ENCODE peak calls at places on chromosomes 7 and 10, in four cellular contexts. X is H7, D is heart right ventricle, A is HCT116. U is an unnamed sample.

GRCh38 chr10:59557052-59557451 is 152.6 kb downstream of the SLC16A9 start:
- DNase-seq in X (peak; percentile 26), D (no peak), A (no peak), U (peak; percentile 79)

GRCh38 chr7:4742051-4742573 is 33.3 kb upstream of the AP5Z1 start:
- DNase-seq in X (no peak), D (no peak), A (no peak), U (no peak)

GRCh38 chr10:44046605-44047004 is 338.3 kb downstream of the CXCL12 start:
- DNase-seq in X (no peak), D (no peak), A (no peak), U (no peak)

GRCh38 chr7:1298051-1298937 is 65.6 kb downstream of the UNCX start:
- DNase-seq in X (no peak), D (no peak), A (no peak), U (no peak)

GRCh38 chr10:5961405-5962100 is 15.8 kb downstream of the IL15RA start:
- DNase-seq in X (no peak), D (no peak), A (no peak), U (no peak)

GRCh38 chr10:62639139-62639538 is 165.4 kb upstream of the ADO start:
- DNase-seq in X (no peak), D (no peak), A (no peak), U (no peak)

GRCh38 chr10:8312861-8313260 is 258.4 kb downstream of the GATA3 start:
- DNase-seq in X (no peak), D (no peak), A (no peak), U (no peak)

GRCh38 chr7:113657603-113658002 is 261.2 kb downstream of the PPP1R3A start:
- DNase-seq in X (no peak), D (no peak), A (no peak), U (no peak)

GRCh38 chr7:159116581-159117339 is 27.9 kb downstream of the VIPR2 start:
- DNase-seq in X (no peak), D (no peak), A (no peak), U (no peak)

GRCh38 chr10:78434886-78435285 is 401.2 kb downstream of the RPS24 start:
- DNase-seq in X (no peak), D (no peak), A (no peak), U (no peak)

GRCh38 chr10:101782811-101783735 is at the start of gene NPM3:
- DNase-seq in X (peak; percentile 96), D (peak; percentile 78), A (peak; percentile 59), U (peak; percentile 85)

GRCh38 chr10:78600740-78601139 is 468.0 kb upstream of the ZMIZ1 start:
- DNase-seq in X (no peak), D (no peak), A (no peak), U (no peak)

GRCh38 chr7:111736475-111736874 is 174.2 kb upstream of the IMMP2L start:
- DNase-seq in X (no peak), D (no peak), A (no peak), U (no peak)

GRCh38 chr7:105675873-105676484 is 94.7 kb upstream of the EFCAB10 start:
- DNase-seq in X (no peak), D (peak; percentile 71), A (no peak), U (no peak)

GRCh38 chr7:41955475-41956243 is 252.8 kb upstream of the INHBA start:
- DNase-seq in X (peak; percentile 81), D (peak; percentile 91), A (no peak), U (peak; percentile 66)

GRCh38 chr10:6135589-6136168 is 46.8 kb downstream of the RBM17 start:
- DNase-seq in X (no peak), D (no peak), A (no peak), U (no peak)

GRCh38 chr7:133372337-133372736 is 119.5 kb downstream of the EXOC4 start:
- DNase-seq in X (no peak), D (no peak), A (no peak), U (no peak)

GRCh38 chr7:131400833-131401593 is 73.3 kb downstream of the MKLN1 start:
- DNase-seq in X (no peak), D (no peak), A (no peak), U (no peak)

GRCh38 chr10:128013626-128014025 is 106.7 kb downstream of the PTPRE start:
- DNase-seq in X (no peak), D (no peak), A (no peak), U (no peak)

GRCh38 chr7:768881-769504 is 41.9 kb upstream of the PRKAR1B start:
- DNase-seq in X (peak; percentile 91), D (peak; percentile 60), A (no peak), U (peak; percentile 31)

GRCh38 chr10:71125749-71126107 is 86.6 kb upstream of the UNC5B start:
- DNase-seq in X (no peak), D (no peak), A (no peak), U (no peak)

GRCh38 chr7:136228185-136228584 is 251.0 kb upstream of the MTPN start:
- DNase-seq in X (no peak), D (no peak), A (no peak), U (no peak)

GRCh38 chr7:30713397-30713796 is 31.1 kb upstream of the CRHR2 start:
- DNase-seq in X (no peak), D (no peak), A (no peak), U (no peak)

GRCh38 chr10:109393425-109393824 is 529.9 kb downstream of the XPNPEP1 start:
- DNase-seq in X (peak; percentile 20), D (no peak), A (no peak), U (no peak)

GRCh38 chr10:110032801-110033723 is 25.3 kb downstream of the ADD3 start:
- DNase-seq in X (no peak), D (no peak), A (no peak), U (no peak)

GRCh38 chr10:26445411-26446031 is 7.4 kb downstream of the APBB1IP start:
- DNase-seq in X (no peak), D (no peak), A (no peak), U (no peak)

GRCh38 chr10:63697956-63698814 is 177.0 kb downstream of the REEP3 start:
- DNase-seq in X (no peak), D (no peak), A (no peak), U (no peak)

GRCh38 chr7:131717181-131717580 is 160.8 kb upstream of the PODXL start:
- DNase-seq in X (no peak), D (no peak), A (no peak), U (no peak)

GRCh38 chr10:21334891-21335696 is 190.4 kb downstream of the SKIDA1 start:
- DNase-seq in X (no peak), D (peak; percentile 50), A (no peak), U (no peak)

GRCh38 chr10:116469437-116469836 is 41.8 kb downstream of the PNLIPRP3 start:
- DNase-seq in X (no peak), D (no peak), A (no peak), U (no peak)

GRCh38 chr10:91672021-91672608 is 39.2 kb upstream of the PPP1R3C start:
- DNase-seq in X (no peak), D (no peak), A (no peak), U (peak; percentile 18)

GRCh38 chr10:110916554-110917346 is 2.2 kb downstream of the BBIP1 start:
- DNase-seq in X (no peak), D (no peak), A (no peak), U (peak; percentile 64)

GRCh38 chr7:147595076-147595475 is 995.5 kb upstream of the C7orf33 start:
- DNase-seq in X (no peak), D (no peak), A (no peak), U (no peak)

GRCh38 chr7:7861211-7861633 is 107.4 kb upstream of the GLCCI1 start:
- DNase-seq in X (no peak), D (no peak), A (peak; percentile 7), U (no peak)

GRCh38 chr7:50792342-50793114 is 9.8 kb upstream of the GRB10 start:
- DNase-seq in X (peak; percentile 86), D (peak; percentile 44), A (no peak), U (peak; percentile 64)

GRCh38 chr7:2271273-2272026 is 29.4 kb downstream of the NUDT1 start:
- DNase-seq in X (peak; percentile 60), D (no peak), A (no peak), U (no peak)

GRCh38 chr7:2040893-2041270 is 191.9 kb downstream of the MAD1L1 start:
- DNase-seq in X (no peak), D (no peak), A (no peak), U (no peak)

GRCh38 chr7:8436965-8437364 is 3.6 kb downstream of the NXPH1 start:
- DNase-seq in X (peak; percentile 90), D (no peak), A (peak; percentile 50), U (peak; percentile 50)

GRCh38 chr7:141742229-141742628 is 4.1 kb downstream of the SSBP1 start:
- DNase-seq in X (no peak), D (no peak), A (no peak), U (no peak)

GRCh38 chr7:91306266-91306665 is 42.0 kb downstream of the FZD1 start:
- DNase-seq in X (no peak), D (no peak), A (no peak), U (no peak)

GRCh38 chr7:6407434-6407833 is 40.3 kb downstream of the DAGLB start:
- DNase-seq in X (no peak), D (no peak), A (no peak), U (no peak)
- H3K36me3 ChIP-seq in X (peaks cover 26% of the 10 kb centered on the region), D (peaks cover 100% of the 10 kb centered on the region), A (peaks cover 31% of the 10 kb centered on the region), U (peaks cover 73% of the 10 kb centered on the region)

DNA sequence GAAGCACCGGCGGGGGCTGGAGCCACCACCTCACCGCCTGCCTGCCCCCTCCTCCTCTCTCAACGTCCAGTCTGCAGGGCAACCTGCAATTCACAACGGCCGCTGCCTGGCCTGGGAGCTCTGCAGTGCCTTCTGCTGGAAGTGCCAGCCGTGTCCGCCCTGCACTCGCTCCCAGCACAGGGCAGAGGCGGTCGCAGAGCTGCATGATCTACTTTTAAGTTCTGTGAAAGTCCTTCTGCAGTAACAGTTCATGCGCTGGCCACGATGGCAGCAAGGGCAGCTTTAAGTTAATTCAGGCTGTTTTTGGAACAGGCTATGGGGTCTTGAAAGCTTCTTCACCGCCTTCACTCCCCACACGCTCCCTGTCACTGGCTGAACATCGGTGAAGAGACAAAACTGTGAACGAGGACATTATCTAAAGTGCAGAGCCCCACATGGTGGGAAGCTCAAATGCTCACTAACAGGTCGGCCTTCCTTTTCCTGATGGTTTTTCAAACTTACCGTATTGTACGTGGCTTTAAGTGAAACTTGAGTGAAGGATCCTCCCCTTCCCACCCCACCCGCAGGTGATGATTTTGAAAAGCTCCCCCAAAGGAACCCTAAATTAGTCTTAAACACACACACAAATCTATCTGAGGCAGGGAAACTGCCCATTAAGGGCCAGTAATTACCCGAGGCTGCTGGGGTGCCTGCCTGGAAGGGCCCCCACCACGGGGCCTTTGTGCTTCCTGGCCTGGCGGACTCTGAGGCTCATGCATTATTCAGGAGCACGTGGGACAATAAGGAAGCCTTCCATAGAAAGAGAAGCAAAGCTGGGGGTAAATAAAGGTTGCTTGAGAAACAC is 504.3 kb downstream of the DNAJB6 start:
- DNase-seq in X (peak; percentile 92), D (no peak), A (no peak), U (no peak)
- H3K27me3 ChIP-seq in X (no peaks in the 10 kb centered on the region), D (no peaks in the 10 kb centered on the region), A (peaks cover 2% of the 10 kb centered on the region), U (no peaks in the 10 kb centered on the region)

DNA sequence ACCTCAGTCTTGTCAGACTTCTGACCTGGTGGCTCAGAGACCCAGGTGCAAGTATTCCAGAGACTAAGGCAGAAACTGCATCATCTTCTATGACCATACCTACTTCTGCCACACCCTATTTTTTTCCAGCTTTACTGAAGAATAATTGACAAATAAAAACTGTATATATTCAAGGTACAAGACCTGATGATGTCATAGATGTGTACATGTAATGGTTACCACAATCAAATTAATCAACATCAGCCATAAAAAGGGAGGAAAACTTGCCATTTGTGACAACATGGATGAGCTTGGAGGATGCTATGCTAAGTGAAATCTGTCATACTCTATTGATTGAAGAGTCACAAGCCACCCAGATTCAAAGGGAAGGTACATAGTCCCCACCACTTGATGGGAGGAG is 815.6 kb downstream of the SORCS1 start:
- DNase-seq in X (no peak), D (no peak), A (no peak), U (no peak)
- H3K36me3 ChIP-seq in X (no peaks in the 10 kb centered on the region), D (no peaks in the 10 kb centered on the region), A (no peaks in the 10 kb centered on the region), U (no peaks in the 10 kb centered on the region)

GRCh38 chr10:75431180-75432111 is at the start of gene LRMDA:
- DNase-seq in X (peak; percentile 85), D (peak; percentile 56), A (no peak), U (peak; percentile 26)
- H3K27me3 ChIP-seq in X (peaks cover 93% of the 10 kb centered on the region), D (no peaks in the 10 kb centered on the region), A (no peaks in the 10 kb centered on the region), U (peaks cover 9% of the 10 kb centered on the region)

U was measured in HAP-1.